ENCODE peak calls at places on chromosomes 2 and 18, in seven cellular contexts. M is GM23248; D is AG04449; A is stomach; J is BJ; V is stimulated activated CD4-positive, alpha-beta T cell treated with anti-CD3 and anti-CD28 coated beads, Interleukin-1b, Interleukin-23, amount 100 ng/mL, for 24 hours; W is stimulated activated naive CD4-positive, alpha-beta T cell. E is an unnamed sample.

GRCh38 chr2:181998045-181998444 is 12.4 kb downstream of the PPP1R1C start:
- DNase-seq in M (peak), D (no peak), A (no peak), J (no peak), V (no peak), W (no peak), E (no peak)

GRCh38 chr2:168526641-168527040 is 70.6 kb downstream of the CERS6 start:
- DNase-seq in M (peak), D (no peak), A (no peak), J (no peak), V (no peak), W (no peak), E (no peak)

GRCh38 chr18:59620381-59620780 is 76.8 kb downstream of the CCBE1 start:
- DNase-seq in M (no peak), D (no peak), A (no peak), J (no peak), V (no peak), W (no peak), E (no peak)

GRCh38 chr2:1430491-1430890 is 17.2 kb downstream of the TPO start:
- DNase-seq in M (no peak), D (no peak), A (no peak), J (no peak), V (no peak), W (no peak), E (no peak)

GRCh38 chr2:241063587-241063986 is 38.5 kb downstream of the MTERF4 start:
- DNase-seq in M (no peak), D (no peak), A (no peak), J (no peak), V (no peak), W (no peak), E (peak)

GRCh38 chr2:45649457-45649854 is 2.0 kb upstream of the PRKCE start:
- DNase-seq in M (peak), D (no peak), A (no peak), J (no peak), V (no peak), W (no peak), E (no peak)

GRCh38 chr2:43576983-43577892 is 18.6 kb downstream of the THADA start:
- DNase-seq in M (peak), D (peak), A (no peak), J (no peak), V (no peak), W (peak), E (peak)

GRCh38 chr2:26438926-26439325 is 37.2 kb downstream of the DRC1 start:
- DNase-seq in M (peak), D (no peak), A (no peak), J (no peak), V (no peak), W (no peak), E (no peak)

GRCh38 chr2:186639939-186640338 is 50.1 kb downstream of the ITGAV start:
- DNase-seq in M (no peak), D (no peak), A (no peak), J (no peak), V (no peak), W (no peak), E (no peak)

GRCh38 chr2:174775586-174775985 is 11.3 kb upstream of the CHRNA1 start:
- DNase-seq in M (peak), D (no peak), A (no peak), J (no peak), V (no peak), W (no peak), E (no peak)

GRCh38 chr2:85926526-85926925 is 37.7 kb upstream of the ST3GAL5 start:
- DNase-seq in M (no peak), D (no peak), A (peak), J (no peak), V (no peak), W (no peak), E (no peak)

GRCh38 chr2:160322320-160322719 is 122.2 kb upstream of the ITGB6 start:
- DNase-seq in M (no peak), D (no peak), A (no peak), J (no peak), V (no peak), W (no peak), E (no peak)

GRCh38 chr2:1891147-1891546 is 146.8 kb upstream of the PXDN start:
- DNase-seq in M (no peak), D (no peak), A (no peak), J (no peak), V (no peak), W (no peak), E (no peak)

GRCh38 chr18:304887-305529 is 37.2 kb upstream of the THOC1 start:
- DNase-seq in M (peak), D (no peak), A (no peak), J (no peak), V (no peak), W (no peak), E (no peak)

GRCh38 chr2:239019193-239019581 is 171.3 kb downstream of the TWIST2 start:
- DNase-seq in M (no peak), D (no peak), A (no peak), J (no peak), V (no peak), W (no peak), E (no peak)

GRCh38 chr2:229653551-229653950 is 60.8 kb downstream of the DNER start:
- DNase-seq in M (no peak), D (no peak), A (no peak), J (no peak), V (no peak), W (no peak), E (no peak)

GRCh38 chr2:127309468-127309867 is 15.5 kb upstream of the ERCC3 start:
- DNase-seq in M (no peak), D (no peak), A (no peak), J (no peak), V (no peak), W (no peak), E (no peak)

GRCh38 chr2:8421658-8422499 is 260.0 kb upstream of the ID2 start:
- DNase-seq in M (no peak), D (no peak), A (no peak), J (no peak), V (no peak), W (no peak), E (no peak)

GRCh38 chr2:64525323-64525625 is 1.1 kb downstream of the AFTPH start:
- DNase-seq in M (peak), D (no peak), A (no peak), J (no peak), V (peak), W (no peak), E (no peak)

GRCh38 chr2:45029215-45029614 is 20.0 kb upstream of the SIX2 start:
- DNase-seq in M (no peak), D (no peak), A (no peak), J (no peak), V (no peak), W (no peak), E (no peak)

GRCh38 chr2:68463287-68463877 is 3.7 kb downstream of the FBXO48 start:
- DNase-seq in M (peak), D (no peak), A (no peak), J (no peak), V (no peak), W (peak), E (no peak)

GRCh38 chr2:219570194-219570923 is 980 bp downstream of the OBSL1 start:
- DNase-seq in M (peak), D (no peak), A (no peak), J (no peak), V (no peak), W (no peak), E (peak)

GRCh38 chr2:39736593-39736992 is 42.5 kb downstream of the THUMPD2 start:
- DNase-seq in M (peak), D (peak), A (no peak), J (peak), V (no peak), W (no peak), E (no peak)

GRCh38 chr2:182228073-182228473 is 198.8 kb downstream of the PDE1A start:
- DNase-seq in M (no peak), D (no peak), A (no peak), J (no peak), V (no peak), W (no peak), E (no peak)

GRCh38 chr2:191789791-191790190 is 57.1 kb downstream of the CAVIN2 start:
- DNase-seq in M (no peak), D (no peak), A (no peak), J (no peak), V (no peak), W (no peak), E (no peak)

GRCh38 chr2:80269806-80270205 is 34.7 kb downstream of the LRRTM1 start:
- DNase-seq in M (no peak), D (no peak), A (no peak), J (no peak), V (no peak), W (no peak), E (no peak)

GRCh38 chr2:235373171-235373570 is 120.7 kb upstream of the AGAP1 start:
- DNase-seq in M (peak), D (no peak), A (no peak), J (no peak), V (no peak), W (no peak), E (no peak)

GRCh38 chr18:58578835-58579560 is 49.9 kb downstream of the ALPK2 start:
- DNase-seq in M (peak), D (peak), A (no peak), J (peak), V (no peak), W (no peak), E (no peak)